ENCODE peak calls at places on chromosomes 1 and 21, in four cellular contexts. One of them, this sample, is unnamed.

GRCh38 chr1:44212355-44213221 is 683 bp upstream of the DMAP1 start:
- DNase-seq in ELF-1: no peak
- DNase-seq in HFF-Myc: no peak
- DNase-seq in activated T-helper 1 cell treated with anti-CD3 and anti-CD28 coated beads, Interleukin-2, amount 50 U/mL, for 16 hours: no peak
- DNase-seq in this sample: no peak

GRCh38 chr1:6086762-6087401 is 41.2 kb downstream of the KCNAB2 start:
- DNase-seq in ELF-1: no peak
- DNase-seq in HFF-Myc: no peak
- DNase-seq in activated T-helper 1 cell treated with anti-CD3 and anti-CD28 coated beads, Interleukin-2, amount 50 U/mL, for 16 hours: no peak
- DNase-seq in this sample: no peak

GRCh38 chr1:200837931-200838571 is 34.7 kb upstream of the GPR25 start:
- DNase-seq in ELF-1: no peak
- DNase-seq in HFF-Myc: peak; percentile 4
- DNase-seq in activated T-helper 1 cell treated with anti-CD3 and anti-CD28 coated beads, Interleukin-2, amount 50 U/mL, for 16 hours: no peak
- DNase-seq in this sample: no peak

GRCh38 chr21:42413500-42413899 is 9.8 kb downstream of the UBASH3A start:
- DNase-seq in ELF-1: no peak
- DNase-seq in HFF-Myc: no peak
- DNase-seq in activated T-helper 1 cell treated with anti-CD3 and anti-CD28 coated beads, Interleukin-2, amount 50 U/mL, for 16 hours: no peak
- DNase-seq in this sample: no peak

GRCh38 chr1:11545793-11546192 is 66.8 kb downstream of the DISP3 start:
- DNase-seq in ELF-1: no peak
- DNase-seq in HFF-Myc: no peak
- DNase-seq in activated T-helper 1 cell treated with anti-CD3 and anti-CD28 coated beads, Interleukin-2, amount 50 U/mL, for 16 hours: no peak
- DNase-seq in this sample: no peak

GRCh38 chr1:42910985-42911384 is 47.7 kb downstream of the SLC2A1 start:
- DNase-seq in ELF-1: no peak
- DNase-seq in HFF-Myc: no peak
- DNase-seq in activated T-helper 1 cell treated with anti-CD3 and anti-CD28 coated beads, Interleukin-2, amount 50 U/mL, for 16 hours: no peak
- DNase-seq in this sample: no peak

GRCh38 chr1:36737767-36738166 is 255.1 kb upstream of the CSF3R start:
- DNase-seq in ELF-1: no peak
- DNase-seq in HFF-Myc: no peak
- DNase-seq in activated T-helper 1 cell treated with anti-CD3 and anti-CD28 coated beads, Interleukin-2, amount 50 U/mL, for 16 hours: no peak
- DNase-seq in this sample: no peak

GRCh38 chr1:14538335-14538734 is 60.1 kb upstream of the KAZN start:
- DNase-seq in ELF-1: peak; percentile 16
- DNase-seq in HFF-Myc: no peak
- DNase-seq in activated T-helper 1 cell treated with anti-CD3 and anti-CD28 coated beads, Interleukin-2, amount 50 U/mL, for 16 hours: no peak
- DNase-seq in this sample: no peak

GRCh38 chr1:29713857-29714256 is 477.5 kb downstream of the PTPRU start:
- DNase-seq in ELF-1: no peak
- DNase-seq in HFF-Myc: no peak
- DNase-seq in activated T-helper 1 cell treated with anti-CD3 and anti-CD28 coated beads, Interleukin-2, amount 50 U/mL, for 16 hours: no peak
- DNase-seq in this sample: no peak

GRCh38 chr1:202760589-202760988 is 47.6 kb downstream of the KDM5B start:
- DNase-seq in ELF-1: no peak
- DNase-seq in HFF-Myc: no peak
- DNase-seq in activated T-helper 1 cell treated with anti-CD3 and anti-CD28 coated beads, Interleukin-2, amount 50 U/mL, for 16 hours: no peak
- DNase-seq in this sample: no peak

GRCh38 chr1:159188375-159188788 is 16.3 kb upstream of the ACKR1 start:
- DNase-seq in ELF-1: peak; percentile 36
- DNase-seq in HFF-Myc: no peak
- DNase-seq in activated T-helper 1 cell treated with anti-CD3 and anti-CD28 coated beads, Interleukin-2, amount 50 U/mL, for 16 hours: no peak
- DNase-seq in this sample: no peak

GRCh38 chr1:6860401-6860800 is 75.1 kb downstream of the CAMTA1 start:
- DNase-seq in ELF-1: no peak
- DNase-seq in HFF-Myc: peak; percentile 10
- DNase-seq in activated T-helper 1 cell treated with anti-CD3 and anti-CD28 coated beads, Interleukin-2, amount 50 U/mL, for 16 hours: no peak
- DNase-seq in this sample: no peak

GRCh38 chr21:36229181-36229580 is 72.6 kb downstream of the DOP1B start:
- DNase-seq in ELF-1: no peak
- DNase-seq in HFF-Myc: no peak
- DNase-seq in activated T-helper 1 cell treated with anti-CD3 and anti-CD28 coated beads, Interleukin-2, amount 50 U/mL, for 16 hours: no peak
- DNase-seq in this sample: no peak

GRCh38 chr21:28832013-28832714 is 160.5 kb downstream of the LTN1 start:
- DNase-seq in ELF-1: no peak
- DNase-seq in HFF-Myc: no peak
- DNase-seq in activated T-helper 1 cell treated with anti-CD3 and anti-CD28 coated beads, Interleukin-2, amount 50 U/mL, for 16 hours: no peak
- DNase-seq in this sample: no peak

GRCh38 chr21:36926989-36927695 is 39.3 kb downstream of the HLCS start:
- DNase-seq in ELF-1: no peak
- DNase-seq in HFF-Myc: no peak
- DNase-seq in activated T-helper 1 cell treated with anti-CD3 and anti-CD28 coated beads, Interleukin-2, amount 50 U/mL, for 16 hours: no peak
- DNase-seq in this sample: no peak

GRCh38 chr1:109564189-109564878 is 15.9 kb downstream of the GNAI3 start:
- DNase-seq in ELF-1: peak; percentile 23
- DNase-seq in HFF-Myc: no peak
- DNase-seq in activated T-helper 1 cell treated with anti-CD3 and anti-CD28 coated beads, Interleukin-2, amount 50 U/mL, for 16 hours: no peak
- DNase-seq in this sample: no peak

GRCh38 chr1:1290238-1290731 is 10.0 kb downstream of the SCNN1D start:
- DNase-seq in ELF-1: peak; percentile 77
- DNase-seq in HFF-Myc: no peak
- DNase-seq in activated T-helper 1 cell treated with anti-CD3 and anti-CD28 coated beads, Interleukin-2, amount 50 U/mL, for 16 hours: peak; percentile 34
- DNase-seq in this sample: no peak

GRCh38 chr1:222794656-222795474 is 20.0 kb upstream of the DISP1 start:
- DNase-seq in ELF-1: no peak
- DNase-seq in HFF-Myc: no peak
- DNase-seq in activated T-helper 1 cell treated with anti-CD3 and anti-CD28 coated beads, Interleukin-2, amount 50 U/mL, for 16 hours: no peak
- DNase-seq in this sample: no peak

GRCh38 chr1:153057375-153057774 is at the start of gene SPRR2A:
- DNase-seq in ELF-1: no peak
- DNase-seq in HFF-Myc: no peak
- DNase-seq in activated T-helper 1 cell treated with anti-CD3 and anti-CD28 coated beads, Interleukin-2, amount 50 U/mL, for 16 hours: no peak
- DNase-seq in this sample: no peak

GRCh38 chr1:227934476-227935313 is 13.0 kb downstream of the WNT9A start:
- DNase-seq in ELF-1: peak; percentile 28
- DNase-seq in HFF-Myc: peak; percentile 88
- DNase-seq in activated T-helper 1 cell treated with anti-CD3 and anti-CD28 coated beads, Interleukin-2, amount 50 U/mL, for 16 hours: no peak
- DNase-seq in this sample: no peak

GRCh38 chr1:32332290-32333079 is 3.5 kb downstream of the MARCKSL1 start:
- DNase-seq in ELF-1: peak; percentile 76
- DNase-seq in HFF-Myc: no peak
- DNase-seq in activated T-helper 1 cell treated with anti-CD3 and anti-CD28 coated beads, Interleukin-2, amount 50 U/mL, for 16 hours: no peak
- DNase-seq in this sample: no peak

GRCh38 chr1:17289756-17290155 is 18.2 kb upstream of the PADI4 start:
- DNase-seq in ELF-1: no peak
- DNase-seq in HFF-Myc: no peak
- DNase-seq in activated T-helper 1 cell treated with anti-CD3 and anti-CD28 coated beads, Interleukin-2, amount 50 U/mL, for 16 hours: no peak
- DNase-seq in this sample: no peak

GRCh38 chr1:43147625-43148319 is 24.3 kb downstream of the EBNA1BP2 start:
- DNase-seq in ELF-1: peak; percentile 99
- DNase-seq in HFF-Myc: peak; percentile 55
- DNase-seq in activated T-helper 1 cell treated with anti-CD3 and anti-CD28 coated beads, Interleukin-2, amount 50 U/mL, for 16 hours: no peak
- DNase-seq in this sample: peak; percentile 27